ENCODE peak calls at places on chromosomes 3 and 15, in four cellular contexts. O is fibroblast of pulmonary artery, Q is fibroblast of mammary gland, N is GM23338. L is an unnamed sample.

GRCh38 chr3:133476971-133477375 is 77.1 kb downstream of the BFSP2 start:
- DNase-seq in O (no peak), Q (no peak), N (no peak), L (no peak)

GRCh38 chr3:76497636-76498035 is 542.3 kb upstream of the ROBO2 start:
- DNase-seq in O (peak), Q (no peak), N (peak), L (no peak)

GRCh38 chr3:25465266-25465860 is 37.3 kb downstream of the RARB start:
- DNase-seq in O (no peak), Q (no peak), N (no peak), L (no peak)

GRCh38 chr3:148943531-148944200 is 47.7 kb upstream of the GYG1 start:
- DNase-seq in O (peak), Q (peak), N (peak), L (no peak)

GRCh38 chr15:67850336-67850735 is 10.5 kb upstream of the RNU6-1 start:
- DNase-seq in O (no peak), Q (no peak), N (no peak), L (no peak)

GRCh38 chr3:28850186-28850585 is 430.7 kb upstream of the RBMS3 start:
- DNase-seq in O (peak), Q (no peak), N (no peak), L (no peak)

GRCh38 chr3:74089854-74090253 is 465.1 kb upstream of the PDZRN3 start:
- DNase-seq in O (no peak), Q (no peak), N (no peak), L (no peak)

GRCh38 chr15:82571722-82572222 is 31.5 kb upstream of the RPS17 start:
- DNase-seq in O (peak), Q (peak), N (peak), L (no peak)

GRCh38 chr15:67861983-67862382 is 22.1 kb upstream of the RNU6-1 start:
- DNase-seq in O (no peak), Q (no peak), N (no peak), L (no peak)

GRCh38 chr3:133058243-133058642 is 20.1 kb downstream of the TMEM108 start:
- DNase-seq in O (no peak), Q (no peak), N (peak), L (no peak)

GRCh38 chr15:90071220-90071807 is 31.0 kb downstream of the IDH2 start:
- DNase-seq in O (peak), Q (peak), N (peak), L (peak)

GRCh38 chr15:83694030-83694429 is 40.1 kb downstream of the ADAMTSL3 start:
- DNase-seq in O (peak), Q (peak), N (peak), L (no peak)

DNA sequence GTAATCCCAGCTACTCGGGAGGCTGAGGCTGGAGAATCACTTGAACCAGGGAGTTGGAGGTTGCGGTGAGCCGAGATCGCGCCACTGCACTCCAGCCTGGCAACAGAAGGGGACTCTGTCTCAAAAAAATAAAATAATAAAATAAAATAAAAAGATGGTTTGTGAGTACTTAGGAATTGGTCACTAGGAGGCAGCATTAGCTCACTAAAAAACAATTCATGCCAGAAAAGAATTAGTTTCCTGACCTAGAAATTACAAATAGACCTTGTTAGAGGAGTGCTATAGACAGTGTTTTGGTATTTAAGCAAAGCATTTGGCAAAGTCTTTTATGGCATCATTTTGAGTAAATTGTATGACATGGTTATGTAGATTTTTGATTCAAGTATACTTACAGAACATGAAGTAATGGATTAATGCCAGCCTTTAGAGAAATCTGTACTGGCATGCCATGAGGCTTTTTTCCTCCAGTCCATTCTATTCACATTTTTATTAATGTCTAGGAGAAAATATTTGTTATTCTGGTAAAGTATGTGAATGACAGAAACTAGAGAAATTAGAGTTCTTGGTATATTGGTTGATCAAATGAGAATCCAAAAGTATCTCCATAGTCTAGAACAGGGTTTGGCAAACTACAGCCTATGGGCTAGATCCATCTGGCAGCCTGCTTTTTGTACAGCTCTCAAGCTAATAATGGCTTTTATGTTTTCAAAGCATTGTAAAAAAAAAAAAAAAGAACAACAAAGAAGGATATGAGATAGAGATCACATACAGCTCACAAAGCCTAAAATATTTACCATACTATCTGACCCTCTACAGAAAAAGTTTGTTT is 81.6 kb downstream of the LRRC49 start:
- DNase-seq in O (peak), Q (peak), N (peak), L (no peak)
- TF ChIP-seq CTCF in O (peak), Q (peak), N (peak), L (no peak)

GRCh38 chr15:47685141-47685870 is 32.0 kb upstream of the SEMA6D start:
- DNase-seq in O (no peak), Q (no peak), N (peak), L (no peak)
- TF ChIP-seq CTCF in O (no peak), Q (no peak), N (peak), L (no peak)

GRCh38 chr3:105364113-105364512 is 2.6 kb upstream of the ALCAM start:
- DNase-seq in O (peak), Q (peak), N (no peak), L (no peak)
- TF ChIP-seq CTCF in O (no peak), Q (no peak), N (no peak), L (no peak)

GRCh38 chr15:51499379-51499976 is 123.1 kb downstream of the DMXL2 start:
- DNase-seq in O (peak), Q (peak), N (peak), L (no peak)
- TF ChIP-seq CTCF in O (peak), Q (peak), N (peak), L (no peak)

DNA sequence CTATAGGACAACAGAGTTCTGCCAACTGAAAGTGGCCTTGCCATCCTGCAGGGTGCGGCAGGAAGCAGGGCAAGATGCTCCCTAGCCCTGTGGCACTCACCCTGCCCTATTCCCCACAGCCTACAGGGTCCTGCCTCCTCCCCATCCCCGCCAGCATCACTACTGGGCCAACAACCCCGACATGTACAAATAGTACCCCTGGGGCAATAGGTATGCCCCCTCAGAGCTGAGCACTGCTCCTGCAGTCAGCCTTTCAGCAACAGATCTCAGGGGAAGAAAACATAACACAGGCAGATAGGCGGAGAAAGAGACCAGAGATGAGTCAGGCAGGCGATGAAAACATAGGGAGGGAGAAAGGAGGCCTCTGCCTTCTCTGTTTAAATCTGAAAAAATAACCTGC is 74.7 kb downstream of the XXYLT1 start:
- DNase-seq in O (peak), Q (peak), N (no peak), L (no peak)
- TF ChIP-seq CTCF in O (peak), Q (peak), N (no peak), L (no peak)

GRCh38 chr3:46089237-46090011 is 62.1 kb upstream of the XCR1 start:
- DNase-seq in O (peak), Q (peak), N (no peak), L (peak)
- TF ChIP-seq CTCF in O (no peak), Q (no peak), N (no peak), L (no peak)